ENCODE peak calls at places on chromosomes 5 and 9, in eight cellular contexts. P is AG08395, M is lung microvascular endothelial cell, D is body of pancreas, R is left cardiac atrium, Z is PC-3, O is caudate nucleus, I is psoas muscle. W is an unnamed sample.

GRCh38 chr9:113895526-113895925 is 19.4 kb downstream of the ZNF618 start:
- DNase-seq in I (no peak), P (peak; percentile 38), M (no peak), R (no peak), Z (no peak), D (no peak), O (no peak), W (no peak)

GRCh38 chr5:152634596-152634995 is 229.5 kb upstream of the NMUR2 start:
- DNase-seq in Z (no peak), R (no peak), D (peak; percentile 23), O (no peak), P (no peak), I (no peak), M (no peak), W (no peak)

GRCh38 chr5:3226171-3226570 is 369.5 kb upstream of the IRX1 start:
- DNase-seq in O (peak; percentile 15), Z (no peak), M (no peak), R (no peak), D (no peak), I (no peak), P (no peak), W (no peak)

GRCh38 chr5:5558102-5558501 is 135.6 kb downstream of the ICE1 start:
- DNase-seq in P (no peak), D (no peak), Z (no peak), I (no peak), R (no peak), O (no peak), M (no peak), W (no peak)

GRCh38 chr9:136119259-136120118 is 814 bp upstream of the TMEM250 start:
- DNase-seq in I (peak; percentile 77), O (no peak), R (peak; percentile 53), P (peak; percentile 51), Z (peak; percentile 13), D (no peak), M (peak; percentile 43), W (no peak)

GRCh38 chr5:158599132-158599531 is 500.6 kb downstream of the EBF1 start:
- DNase-seq in D (no peak), M (no peak), Z (no peak), R (no peak), O (no peak), P (peak; percentile 32), I (peak; percentile 40), W (no peak)

GRCh38 chr9:135075234-135076142 is 12.0 kb upstream of the OLFM1 start:
- DNase-seq in D (peak; percentile 61), R (peak; percentile 74), I (peak; percentile 78), Z (no peak), O (peak; percentile 30), P (peak; percentile 76), M (peak; percentile 10), W (peak; percentile 81)

GRCh38 chr5:135829681-135830383 is 4.6 kb upstream of the SLC25A48 start:
- DNase-seq in O (no peak), P (peak; percentile 79), Z (peak; percentile 68), I (peak; percentile 81), D (peak; percentile 79), M (peak; percentile 51), R (peak; percentile 69), W (no peak)

GRCh38 chr5:66554211-66554610 is 42.0 kb upstream of the MAST4 start:
- DNase-seq in D (no peak), O (no peak), P (no peak), R (no peak), Z (peak; percentile 51), I (no peak), M (no peak), W (no peak)

GRCh38 chr5:73066466-73066865 is 53.9 kb upstream of the TMEM171 start:
- DNase-seq in P (peak; percentile 70), I (no peak), R (no peak), M (no peak), D (no peak), Z (no peak), O (no peak), W (no peak)

GRCh38 chr9:109478204-109478563 is 19.9 kb downstream of the PTPN3 start:
- DNase-seq in R (no peak), O (no peak), P (no peak), Z (no peak), M (no peak), D (no peak), I (no peak), W (no peak)

GRCh38 chr5:133304707-133305216 is 252.9 kb downstream of the HSPA4 start:
- DNase-seq in O (no peak), P (no peak), M (no peak), Z (no peak), D (no peak), I (no peak), R (no peak), W (no peak)

GRCh38 chr5:103414598-103414997 is 148.0 kb downstream of the NUDT12 start:
- DNase-seq in M (no peak), R (no peak), I (no peak), O (no peak), P (no peak), D (no peak), Z (no peak), W (no peak)

GRCh38 chr5:3593771-3594513 is 1.7 kb upstream of the IRX1 start:
- DNase-seq in R (no peak), P (peak; percentile 41), M (no peak), Z (no peak), O (no peak), I (no peak), D (no peak), W (no peak)

GRCh38 chr9:74172874-74173273 is 324.3 kb upstream of the RORB start:
- DNase-seq in Z (no peak), O (no peak), I (no peak), D (no peak), P (no peak), R (no peak), M (no peak), W (no peak)

GRCh38 chr5:112165897-112166737 is 253.0 kb downstream of the EPB41L4A start:
- DNase-seq in D (no peak), P (no peak), M (no peak), I (no peak), Z (no peak), O (no peak), R (no peak), W (no peak)

GRCh38 chr5:38607930-38608545 is 51.6 kb upstream of the LIFR start:
- DNase-seq in R (no peak), D (peak; percentile 31), O (no peak), Z (peak; percentile 66), I (no peak), M (no peak), P (no peak), W (no peak)

GRCh38 chr9:132584616-132585560 is 2.5 kb downstream of the BARHL1 start:
- DNase-seq in Z (peak; percentile 4), P (peak; percentile 44), R (no peak), I (peak; percentile 26), O (no peak), D (no peak), M (no peak), W (no peak)

GRCh38 chr9:37582548-37583157 is 6.5 kb upstream of the FBXO10 start:
- DNase-seq in M (peak; percentile 69), P (peak; percentile 62), I (no peak), D (no peak), O (no peak), Z (peak; percentile 67), R (no peak), W (no peak)

GRCh38 chr5:180067986-180068385 is 3.6 kb downstream of the RNF130 start:
- DNase-seq in R (no peak), Z (no peak), I (no peak), M (no peak), P (no peak), D (no peak), O (peak; percentile 40), W (no peak)